ENCODE peak calls at places on chromosomes 4 and X, in eight cellular contexts. Q is epithelial cell of esophagus, D is choroid plexus epithelial cell, P is thoracic aorta, I is tibial artery, N is endothelial cell of umbilical vein, C is Peyer's patch, H is IMR-90. O is an unnamed sample.
A peak's percentile ranks its signal among the peaks of the same experiment; 100 is the strongest.

GRCh38 chr4:188930822-188931221 is 791.6 kb downstream of the TRIML1 start:
- DNase-seq in P (no peak), H (no peak), C (no peak), D (peak; percentile 2), N (no peak), Q (peak; percentile 10), I (no peak), O (no peak)

GRCh38 chrX:13101439-13102139 is 57.2 kb upstream of the FAM9C start:
- DNase-seq in C (peak; percentile 42), D (peak; percentile 97), H (peak; percentile 86), Q (peak; percentile 93), I (peak; percentile 81), P (peak; percentile 21), N (peak; percentile 90), O (no peak)

GRCh38 chrX:44705817-44706551 is 137.8 kb upstream of the DUSP21 start:
- DNase-seq in Q (no peak), D (no peak), C (no peak), I (no peak), H (no peak), P (no peak), N (no peak), O (no peak)

GRCh38 chr4:109229028-109229427 is 73.4 kb downstream of the COL25A1 start:
- DNase-seq in N (no peak), P (no peak), I (no peak), C (no peak), D (no peak), Q (no peak), H (no peak), O (no peak)

GRCh38 chr4:116752027-116752426 is 333.3 kb downstream of the TRAM1L1 start:
- DNase-seq in H (no peak), I (no peak), N (no peak), D (no peak), C (no peak), P (no peak), Q (no peak), O (no peak)

GRCh38 chr4:92014060-92014459 is 289.7 kb upstream of the GRID2 start:
- DNase-seq in I (no peak), N (no peak), Q (no peak), P (no peak), H (no peak), C (no peak), D (no peak), O (no peak)

GRCh38 chr4:106569151-106570029 is 200.8 kb upstream of the GIMD1 start:
- DNase-seq in C (no peak), N (no peak), P (no peak), Q (peak; percentile 35), D (peak; percentile 7), I (no peak), H (peak; percentile 21), O (no peak)

GRCh38 chr4:91427171-91427570 is 876.6 kb upstream of the GRID2 start:
- DNase-seq in H (no peak), D (no peak), I (no peak), P (no peak), Q (peak; percentile 87), C (no peak), N (no peak), O (no peak)

GRCh38 chrX:44068043-44068442 is 94.9 kb upstream of the NDP start:
- DNase-seq in C (no peak), P (no peak), Q (peak; percentile 80), D (no peak), N (no peak), I (no peak), H (no peak), O (no peak)

GRCh38 chrX:29547877-29548276 is 667.5 kb upstream of the MAGEB2 start:
- DNase-seq in N (no peak), Q (no peak), H (no peak), C (no peak), I (no peak), P (no peak), D (no peak), O (no peak)

GRCh38 chr4:82123934-82124333 is 249.9 kb downstream of the HNRNPD start:
- DNase-seq in N (no peak), D (no peak), H (no peak), P (no peak), C (no peak), I (no peak), Q (no peak), O (no peak)

GRCh38 chr4:76453232-76453631 is 18.2 kb downstream of the SHROOM3 start:
- DNase-seq in H (no peak), I (no peak), P (no peak), Q (no peak), N (no peak), D (no peak), C (no peak), O (no peak)

GRCh38 chr4:152559641-152560040 is 23.7 kb upstream of the FBXW7 start:
- DNase-seq in P (no peak), H (no peak), Q (no peak), D (no peak), C (no peak), I (no peak), N (no peak), O (no peak)
- H3K4me3 ChIP-seq in P (no peak overlapping the region), H (no peak overlapping the region), Q (no peak overlapping the region), D (no peak overlapping the region), C (no peak overlapping the region), I (no peak overlapping the region), N (no peak overlapping the region), O (no peak overlapping the region)

GRCh38 chr4:186934841-186935443 is 211.3 kb upstream of the FAT1 start:
- DNase-seq in N (no peak), Q (peak; percentile 86), C (no peak), P (no peak), H (no peak), I (no peak), D (peak; percentile 23), O (no peak)

GRCh38 chr4:186939226-186939625 is 215.6 kb upstream of the FAT1 start:
- DNase-seq in C (no peak), N (no peak), P (no peak), D (no peak), I (no peak), Q (no peak), H (no peak), O (no peak)

GRCh38 chr4:186934255-186934654 is 210.6 kb upstream of the FAT1 start:
- DNase-seq in P (no peak), C (no peak), N (no peak), D (no peak), I (no peak), H (no peak), Q (no peak), O (no peak)

GRCh38 chr4:186935881-186936280 is 212.2 kb upstream of the FAT1 start:
- DNase-seq in I (no peak), H (no peak), N (no peak), Q (peak; percentile 14), C (no peak), P (no peak), D (no peak), O (no peak)

GRCh38 chr4:186936496-186937375 is 213.1 kb upstream of the FAT1 start:
- DNase-seq in C (no peak), Q (peak; percentile 84), H (peak; percentile 88), P (no peak), N (peak; percentile 55), I (no peak), D (peak; percentile 93), O (no peak)
- H3K4me3 ChIP-seq in C (peak overlapping the region; percentile 19), Q (no peak overlapping the region), H (peak overlapping the region; percentile 43), P (peak overlapping the region; percentile 55), N (no peak overlapping the region), I (peak overlapping the region; percentile 16), D (no peak overlapping the region), O (no peak overlapping the region)

GRCh38 chrX:151085207-151085606 is 91.2 kb upstream of the GPR50 start:
- DNase-seq in C (no peak), D (no peak), I (no peak), H (no peak), P (no peak), N (no peak), Q (no peak), O (no peak)

GRCh38 chrX:151084454-151084853 is 91.9 kb upstream of the GPR50 start:
- DNase-seq in N (no peak), H (no peak), C (no peak), D (no peak), Q (no peak), I (no peak), P (no peak), O (no peak)

GRCh38 chrX:151081016-151081415 is 95.4 kb upstream of the GPR50 start:
- DNase-seq in D (no peak), N (no peak), Q (no peak), P (no peak), H (no peak), I (no peak), C (no peak), O (no peak)

GRCh38 chrX:151088221-151088620 is 88.2 kb upstream of the GPR50 start:
- DNase-seq in H (no peak), D (no peak), Q (peak; percentile 50), P (no peak), I (no peak), C (no peak), N (no peak), O (no peak)

GRCh38 chrX:151082077-151082948 is 94.1 kb upstream of the GPR50 start:
- DNase-seq in C (peak; percentile 29), I (peak; percentile 56), H (peak; percentile 22), D (peak; percentile 48), N (peak; percentile 42), P (peak; percentile 3), Q (peak; percentile 49), O (no peak)
- H3K4me3 ChIP-seq in C (no peak overlapping the region), I (no peak overlapping the region), H (no peak overlapping the region), D (peak overlapping the region; percentile 28), N (no peak overlapping the region), P (peak overlapping the region; percentile 54), Q (no peak overlapping the region), O (no peak overlapping the region)

DNA sequence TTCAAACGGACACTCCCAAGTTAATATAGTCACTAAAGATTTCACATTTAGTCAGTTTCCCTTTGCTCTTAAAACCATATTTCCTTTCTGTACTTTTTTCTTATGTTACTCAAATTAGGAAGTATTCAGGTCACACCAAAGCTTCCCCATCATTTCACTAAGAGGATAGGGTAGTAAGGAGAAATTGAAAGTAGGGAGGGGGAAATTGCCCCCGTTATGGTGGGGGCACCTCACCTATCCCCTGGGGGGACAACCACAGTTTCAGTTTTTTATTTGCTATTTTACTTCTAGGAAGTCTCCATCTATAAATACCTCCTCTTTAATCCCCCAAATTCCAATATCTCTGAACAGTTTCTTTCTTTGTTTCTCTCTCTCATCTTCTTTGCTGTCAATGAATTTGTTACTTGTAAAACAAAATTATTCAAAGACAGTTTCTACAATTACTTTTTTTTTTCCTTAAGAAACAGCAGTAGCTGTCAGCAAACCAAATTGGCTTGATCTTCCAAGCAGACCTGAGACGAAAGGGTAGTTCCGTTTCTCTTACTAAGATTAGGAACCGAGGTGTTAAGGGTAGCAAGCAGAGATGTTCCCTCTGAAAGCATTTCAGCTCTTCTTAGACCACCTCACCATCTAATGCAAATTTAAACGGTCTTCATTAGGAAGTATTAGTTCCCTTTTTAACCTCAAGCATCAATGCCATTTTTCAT is 160.2 kb upstream of the KLF3 start:
- DNase-seq in H (no peak), C (no peak), I (no peak), D (no peak), Q (no peak), N (no peak), P (no peak), O (peak; percentile 89)
- H3K4me3 ChIP-seq in H (no peak overlapping the region), C (no peak overlapping the region), I (no peak overlapping the region), D (no peak overlapping the region), Q (no peak overlapping the region), N (no peak overlapping the region), P (no peak overlapping the region), O (peak overlapping the region; percentile 13)

GRCh38 chr4:137300776-137301175 is 231.5 kb downstream of the PCDH18 start:
- DNase-seq in D (no peak), I (no peak), C (no peak), P (no peak), Q (peak; percentile 55), H (peak; percentile 68), N (no peak), O (no peak)
- H3K4me3 ChIP-seq in D (no peak overlapping the region), I (no peak overlapping the region), C (no peak overlapping the region), P (no peak overlapping the region), Q (no peak overlapping the region), H (no peak overlapping the region), N (no peak overlapping the region), O (no peak overlapping the region)